ENCODE peak calls at places on chromosomes 3 and 15, in five cellular contexts. One of them, this sample, is unnamed.

GRCh38 chr15:23069496-23070166 is 30.3 kb upstream of the TUBGCP5 start:
- DNase-seq in prostate gland: no peak
- DNase-seq in central memory CD4-positive, alpha-beta T cell: no peak
- DNase-seq in activated CD4-positive, alpha-beta T cell treated with anti-CD3 and anti-CD28 coated beads, Interleukin-2, amount 50 U/mL, for 4 hours: no peak
- DNase-seq in activated CD8-positive, alpha-beta T cell treated with anti-CD3 and anti-CD28 coated beads for 36 hours: no peak
- DNase-seq in this sample: no peak

GRCh38 chr3:52024765-52025452 is 29.2 kb upstream of the RPL29 start:
- DNase-seq in prostate gland: no peak
- DNase-seq in central memory CD4-positive, alpha-beta T cell: no peak
- DNase-seq in activated CD4-positive, alpha-beta T cell treated with anti-CD3 and anti-CD28 coated beads, Interleukin-2, amount 50 U/mL, for 4 hours: no peak
- DNase-seq in activated CD8-positive, alpha-beta T cell treated with anti-CD3 and anti-CD28 coated beads for 36 hours: no peak
- DNase-seq in this sample: no peak

GRCh38 chr15:63408514-63408913 is 26.9 kb upstream of the CA12 start:
- DNase-seq in prostate gland: no peak
- DNase-seq in central memory CD4-positive, alpha-beta T cell: no peak
- DNase-seq in activated CD4-positive, alpha-beta T cell treated with anti-CD3 and anti-CD28 coated beads, Interleukin-2, amount 50 U/mL, for 4 hours: no peak
- DNase-seq in activated CD8-positive, alpha-beta T cell treated with anti-CD3 and anti-CD28 coated beads for 36 hours: no peak
- DNase-seq in this sample: no peak

GRCh38 chr3:31407665-31408064 is 125.1 kb upstream of the STT3B start:
- DNase-seq in prostate gland: no peak
- DNase-seq in central memory CD4-positive, alpha-beta T cell: no peak
- DNase-seq in activated CD4-positive, alpha-beta T cell treated with anti-CD3 and anti-CD28 coated beads, Interleukin-2, amount 50 U/mL, for 4 hours: no peak
- DNase-seq in activated CD8-positive, alpha-beta T cell treated with anti-CD3 and anti-CD28 coated beads for 36 hours: no peak
- DNase-seq in this sample: no peak

GRCh38 chr15:60690350-60690961 is 211.5 kb upstream of the ICE2 start:
- DNase-seq in prostate gland: no peak
- DNase-seq in central memory CD4-positive, alpha-beta T cell: no peak
- DNase-seq in activated CD4-positive, alpha-beta T cell treated with anti-CD3 and anti-CD28 coated beads, Interleukin-2, amount 50 U/mL, for 4 hours: no peak
- DNase-seq in activated CD8-positive, alpha-beta T cell treated with anti-CD3 and anti-CD28 coated beads for 36 hours: no peak
- DNase-seq in this sample: no peak

GRCh38 chr15:74399511-74400312 is 32.3 kb upstream of the CYP11A1 start:
- DNase-seq in prostate gland: no peak
- DNase-seq in central memory CD4-positive, alpha-beta T cell: no peak
- DNase-seq in activated CD4-positive, alpha-beta T cell treated with anti-CD3 and anti-CD28 coated beads, Interleukin-2, amount 50 U/mL, for 4 hours: peak
- DNase-seq in activated CD8-positive, alpha-beta T cell treated with anti-CD3 and anti-CD28 coated beads for 36 hours: peak
- DNase-seq in this sample: peak

GRCh38 chr3:186517218-186517617 is 27.0 kb downstream of the CRYGS start:
- DNase-seq in prostate gland: no peak
- DNase-seq in central memory CD4-positive, alpha-beta T cell: no peak
- DNase-seq in activated CD4-positive, alpha-beta T cell treated with anti-CD3 and anti-CD28 coated beads, Interleukin-2, amount 50 U/mL, for 4 hours: no peak
- DNase-seq in activated CD8-positive, alpha-beta T cell treated with anti-CD3 and anti-CD28 coated beads for 36 hours: no peak
- DNase-seq in this sample: no peak

GRCh38 chr3:133469140-133469731 is 69.4 kb downstream of the BFSP2 start:
- DNase-seq in prostate gland: no peak
- DNase-seq in central memory CD4-positive, alpha-beta T cell: no peak
- DNase-seq in activated CD4-positive, alpha-beta T cell treated with anti-CD3 and anti-CD28 coated beads, Interleukin-2, amount 50 U/mL, for 4 hours: no peak
- DNase-seq in activated CD8-positive, alpha-beta T cell treated with anti-CD3 and anti-CD28 coated beads for 36 hours: no peak
- DNase-seq in this sample: no peak

GRCh38 chr3:38278841-38279240 is 3.3 kb upstream of the SLC22A14 start:
- DNase-seq in prostate gland: no peak
- DNase-seq in central memory CD4-positive, alpha-beta T cell: no peak
- DNase-seq in activated CD4-positive, alpha-beta T cell treated with anti-CD3 and anti-CD28 coated beads, Interleukin-2, amount 50 U/mL, for 4 hours: no peak
- DNase-seq in activated CD8-positive, alpha-beta T cell treated with anti-CD3 and anti-CD28 coated beads for 36 hours: no peak
- DNase-seq in this sample: no peak

GRCh38 chr15:82898961-82899360 is 53.6 kb downstream of the HOMER2 start:
- DNase-seq in prostate gland: no peak
- DNase-seq in central memory CD4-positive, alpha-beta T cell: no peak
- DNase-seq in activated CD4-positive, alpha-beta T cell treated with anti-CD3 and anti-CD28 coated beads, Interleukin-2, amount 50 U/mL, for 4 hours: no peak
- DNase-seq in activated CD8-positive, alpha-beta T cell treated with anti-CD3 and anti-CD28 coated beads for 36 hours: no peak
- DNase-seq in this sample: no peak

GRCh38 chr3:72015463-72015862 is 230.5 kb upstream of the PROK2 start:
- DNase-seq in prostate gland: no peak
- DNase-seq in central memory CD4-positive, alpha-beta T cell: no peak
- DNase-seq in activated CD4-positive, alpha-beta T cell treated with anti-CD3 and anti-CD28 coated beads, Interleukin-2, amount 50 U/mL, for 4 hours: no peak
- DNase-seq in activated CD8-positive, alpha-beta T cell treated with anti-CD3 and anti-CD28 coated beads for 36 hours: no peak
- DNase-seq in this sample: no peak

GRCh38 chr15:82709421-82710207 is at the start of gene AP3B2:
- DNase-seq in prostate gland: peak
- DNase-seq in central memory CD4-positive, alpha-beta T cell: peak
- DNase-seq in activated CD4-positive, alpha-beta T cell treated with anti-CD3 and anti-CD28 coated beads, Interleukin-2, amount 50 U/mL, for 4 hours: peak
- DNase-seq in activated CD8-positive, alpha-beta T cell treated with anti-CD3 and anti-CD28 coated beads for 36 hours: peak
- DNase-seq in this sample: peak

This sample was measured in stimulated activated naive CD8-positive, alpha-beta T cell treated with anti-CD3 and anti-CD28 coated beads, Interleukin-15, amount 100 ng/mL, for 72 hours.